ENCODE peak calls at places on chromosomes 1 and 21, in four cellular contexts. E is stimulated activated CD4-positive, alpha-beta T cell treated with anti-CD3 and anti-CD28 coated beads, Interleukin-12 subunit alpha, Interleukin-12 subunit beta, amount 100 ng/mL, for 48 hours; X is heart right ventricle; U is AG10803. W is an unnamed sample.

GRCh38 chr1:110007458-110007857 is 22.9 kb downstream of the AHCYL1 start:
- DNase-seq in U (no peak), E (no peak), X (no peak), W (no peak)

GRCh38 chr1:204094262-204095247 is 21.6 kb downstream of the SOX13 start:
- DNase-seq in X (peak), E (no peak), U (no peak), W (no peak)

GRCh38 chr1:34066921-34067603 is 98.0 kb downstream of the CSMD2 start:
- DNase-seq in U (peak), X (no peak), E (no peak), W (no peak)

GRCh38 chr1:156157506-156157905 is 4.1 kb downstream of the SEMA4A start:
- DNase-seq in U (no peak), X (no peak), E (no peak), W (no peak)

GRCh38 chr1:32239335-32239734 is 7.7 kb upstream of the FAM167B start:
- DNase-seq in E (no peak), U (no peak), X (no peak), W (no peak)

GRCh38 chr21:32331444-32332305 is 33.0 kb downstream of the MRAP start:
- DNase-seq in E (no peak), U (no peak), X (no peak), W (no peak)

GRCh38 chr1:68544651-68545050 is 47.8 kb upstream of the DEPDC1 start:
- DNase-seq in E (no peak), U (no peak), X (no peak), W (no peak)

GRCh38 chr1:53066941-53067738 is 5.1 kb downstream of the PODN start:
- DNase-seq in U (peak), E (no peak), X (no peak), W (no peak)

GRCh38 chr21:28111151-28111619 is 881.5 kb downstream of the LTN1 start:
- DNase-seq in X (peak), U (peak), E (no peak), W (peak)

GRCh38 chr1:91080650-91081049 is 58.8 kb upstream of the ZNF644 start:
- DNase-seq in X (no peak), E (no peak), U (peak), W (no peak)

GRCh38 chr1:37399205-37399604 is 75.2 kb upstream of the ZC3H12A start:
- DNase-seq in X (no peak), U (no peak), E (no peak), W (no peak)

W was measured in lung.